ENCODE peak calls at places on chromosomes 12 and 14, in four cellular contexts. One of them, this sample, is unnamed. For H3K9me3, the result is how much of the 10 kb centered on the place peaks cover.

GRCh38 chr12:65532744-65533143 is 254.3 kb downstream of the MSRB3 start:
- DNase-seq in testis: no peak
- DNase-seq in CD8-positive, alpha-beta T cell: no peak
- DNase-seq in stomach: no peak
- DNase-seq in this sample: no peak

GRCh38 chr12:30725739-30726138 is 29.0 kb downstream of the CAPRIN2 start:
- DNase-seq in testis: no peak
- DNase-seq in CD8-positive, alpha-beta T cell: no peak
- DNase-seq in stomach: no peak
- DNase-seq in this sample: no peak

GRCh38 chr14:68820536-68820935 is 27.7 kb upstream of the ZFP36L1 start:
- DNase-seq in CD8-positive, alpha-beta T cell: no peak
- DNase-seq in stomach: no peak
- DNase-seq in testis: no peak
- DNase-seq in this sample: peak

GRCh38 chr14:76918176-76918750 is 92.1 kb downstream of the LRRC74A start:
- DNase-seq in testis: no peak
- DNase-seq in stomach: peak
- DNase-seq in CD8-positive, alpha-beta T cell: no peak
- DNase-seq in this sample: no peak

GRCh38 chr14:21940887-21941855 is 267.6 kb upstream of the OR4E1 start:
- DNase-seq in stomach: no peak
- DNase-seq in testis: peak
- DNase-seq in CD8-positive, alpha-beta T cell: peak
- DNase-seq in this sample: peak

GRCh38 chr12:67161322-67161918 is 107.7 kb upstream of the CAND1 start:
- DNase-seq in CD8-positive, alpha-beta T cell: peak
- DNase-seq in stomach: peak
- DNase-seq in testis: peak
- DNase-seq in this sample: peak

GRCh38 chr12:107610030-107610859 is 75.4 kb upstream of the PWP1 start:
- DNase-seq in testis: peak
- DNase-seq in CD8-positive, alpha-beta T cell: no peak
- DNase-seq in stomach: no peak
- DNase-seq in this sample: no peak

GRCh38 chr14:36971263-36971855 is 201.0 kb downstream of the SLC25A21 start:
- DNase-seq in testis: no peak
- DNase-seq in CD8-positive, alpha-beta T cell: no peak
- DNase-seq in stomach: no peak
- DNase-seq in this sample: no peak

GRCh38 chr14:33210304-33210703 is 271.6 kb downstream of the NPAS3 start:
- DNase-seq in stomach: no peak
- DNase-seq in testis: no peak
- DNase-seq in CD8-positive, alpha-beta T cell: no peak
- DNase-seq in this sample: no peak

GRCh38 chr12:122909442-122910288 is 13.7 kb upstream of the VPS37B start:
- DNase-seq in stomach: no peak
- DNase-seq in CD8-positive, alpha-beta T cell: no peak
- DNase-seq in testis: peak
- DNase-seq in this sample: no peak

GRCh38 chr12:93552427-93552826 is 20.0 kb upstream of the SOCS2 start:
- DNase-seq in testis: no peak
- DNase-seq in stomach: no peak
- DNase-seq in CD8-positive, alpha-beta T cell: no peak
- DNase-seq in this sample: no peak

GRCh38 chr14:105380656-105381210 is 17.6 kb upstream of the TEX22 start:
- DNase-seq in CD8-positive, alpha-beta T cell: no peak
- DNase-seq in testis: no peak
- DNase-seq in stomach: no peak
- DNase-seq in this sample: no peak

GRCh38 chr14:98297567-98297966 is 974.4 kb downstream of the BCL11B start:
- DNase-seq in stomach: no peak
- DNase-seq in testis: no peak
- DNase-seq in CD8-positive, alpha-beta T cell: no peak
- DNase-seq in this sample: no peak

GRCh38 chr12:122687091-122687490 is 16.1 kb downstream of the HCAR2 start:
- DNase-seq in testis: no peak
- DNase-seq in CD8-positive, alpha-beta T cell: no peak
- DNase-seq in stomach: peak
- DNase-seq in this sample: no peak

GRCh38 chr12:121799842-121800693 is 3.7 kb upstream of the SETD1B start:
- DNase-seq in stomach: peak
- DNase-seq in CD8-positive, alpha-beta T cell: peak
- DNase-seq in testis: peak
- DNase-seq in this sample: peak

GRCh38 chr12:62319058-62319457 is 58.9 kb downstream of the USP15 start:
- DNase-seq in CD8-positive, alpha-beta T cell: no peak
- DNase-seq in testis: no peak
- DNase-seq in stomach: no peak
- DNase-seq in this sample: no peak

GRCh38 chr14:90019824-90020523 is 41.8 kb upstream of the KCNK13 start:
- DNase-seq in testis: no peak
- DNase-seq in stomach: no peak
- DNase-seq in CD8-positive, alpha-beta T cell: no peak
- DNase-seq in this sample: no peak

GRCh38 chr14:81455344-81455743 is 55.2 kb upstream of the STON2 start:
- DNase-seq in stomach: no peak
- DNase-seq in testis: no peak
- DNase-seq in CD8-positive, alpha-beta T cell: no peak
- DNase-seq in this sample: no peak

GRCh38 chr12:126369487-126370463 is 1304.5 kb downstream of the AACS start:
- DNase-seq in stomach: no peak
- DNase-seq in testis: no peak
- DNase-seq in CD8-positive, alpha-beta T cell: no peak
- DNase-seq in this sample: no peak

GRCh38 chr14:34018125-34018524 is 67.3 kb upstream of the EGLN3 start:
- DNase-seq in testis: no peak
- DNase-seq in stomach: no peak
- DNase-seq in CD8-positive, alpha-beta T cell: no peak
- DNase-seq in this sample: no peak

GRCh38 chr12:57741413-57741789 is 2.9 kb upstream of the AGAP2 start:
- DNase-seq in testis: no peak
- DNase-seq in CD8-positive, alpha-beta T cell: no peak
- DNase-seq in stomach: no peak
- DNase-seq in this sample: no peak

GRCh38 chr12:45355750-45356149 is 139.9 kb downstream of the ANO6 start:
- DNase-seq in CD8-positive, alpha-beta T cell: no peak
- DNase-seq in testis: no peak
- DNase-seq in stomach: no peak
- DNase-seq in this sample: no peak

GRCh38 chr14:21846227-21846885 is 172.7 kb upstream of the OR4E1 start:
- DNase-seq in testis: peak
- DNase-seq in stomach: peak
- DNase-seq in CD8-positive, alpha-beta T cell: peak
- DNase-seq in this sample: peak

GRCh38 chr12:57381693-57382220 is 49.1 kb downstream of the R3HDM2 start:
- DNase-seq in testis: no peak
- DNase-seq in stomach: no peak
- DNase-seq in CD8-positive, alpha-beta T cell: no peak
- DNase-seq in this sample: no peak

GRCh38 chr12:124500232-124501079 is 67.0 kb downstream of the NCOR2 start:
- DNase-seq in testis: no peak
- DNase-seq in stomach: no peak
- DNase-seq in CD8-positive, alpha-beta T cell: no peak
- DNase-seq in this sample: no peak

GRCh38 chr12:120397827-120398563 is 29.0 kb upstream of the MSI1 start:
- DNase-seq in testis: no peak
- DNase-seq in stomach: peak
- DNase-seq in CD8-positive, alpha-beta T cell: no peak
- DNase-seq in this sample: no peak
- H3K27ac ChIP-seq in testis: no peak
- H3K27ac ChIP-seq in stomach: peak
- H3K27ac ChIP-seq in CD8-positive, alpha-beta T cell: no peak
- H3K27ac ChIP-seq in this sample: no peak

DNA sequence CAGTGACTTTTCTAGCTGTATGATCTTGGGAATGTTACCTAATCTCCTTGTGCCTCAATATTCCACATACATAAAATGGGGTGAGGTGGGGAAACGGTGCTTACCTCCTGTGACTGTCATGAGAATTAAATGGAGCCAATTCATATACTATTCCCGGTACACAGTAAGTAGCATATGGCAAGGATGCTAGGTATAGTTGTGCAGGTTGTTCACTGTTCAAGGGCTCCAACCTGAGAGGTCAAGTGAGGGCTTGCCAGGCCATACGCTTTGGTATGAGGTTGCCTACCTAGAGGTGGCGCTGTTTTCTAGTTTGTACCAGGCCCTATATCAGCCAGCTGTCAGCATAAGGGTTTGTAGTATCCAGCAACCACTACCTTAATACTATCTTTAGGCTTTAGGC is 3.6 kb upstream of the BATF start:
- DNase-seq in testis: no peak
- DNase-seq in stomach: no peak
- DNase-seq in CD8-positive, alpha-beta T cell: no peak
- DNase-seq in this sample: no peak
- TF ChIP-seq CTCF in testis: no peak
- TF ChIP-seq CTCF in stomach: peak
- TF ChIP-seq CTCF in CD8-positive, alpha-beta T cell: no peak
- TF ChIP-seq CTCF in this sample: peak

GRCh38 chr12:34209259-34209835 is 187.1 kb downstream of the ALG10 start:
- DNase-seq in CD8-positive, alpha-beta T cell: no peak
- DNase-seq in testis: no peak
- DNase-seq in stomach: no peak
- DNase-seq in this sample: no peak

GRCh38 chr12:34210183-34210582 is 187.9 kb downstream of the ALG10 start:
- DNase-seq in stomach: no peak
- DNase-seq in testis: no peak
- DNase-seq in CD8-positive, alpha-beta T cell: no peak
- DNase-seq in this sample: no peak

GRCh38 chr12:34206061-34206785 is 183.9 kb downstream of the ALG10 start:
- DNase-seq in testis: no peak
- DNase-seq in stomach: no peak
- DNase-seq in CD8-positive, alpha-beta T cell: no peak
- DNase-seq in this sample: no peak

GRCh38 chr12:34208331-34209258 is 186.3 kb downstream of the ALG10 start:
- DNase-seq in testis: no peak
- DNase-seq in stomach: no peak
- DNase-seq in CD8-positive, alpha-beta T cell: no peak
- DNase-seq in this sample: no peak

DNA sequence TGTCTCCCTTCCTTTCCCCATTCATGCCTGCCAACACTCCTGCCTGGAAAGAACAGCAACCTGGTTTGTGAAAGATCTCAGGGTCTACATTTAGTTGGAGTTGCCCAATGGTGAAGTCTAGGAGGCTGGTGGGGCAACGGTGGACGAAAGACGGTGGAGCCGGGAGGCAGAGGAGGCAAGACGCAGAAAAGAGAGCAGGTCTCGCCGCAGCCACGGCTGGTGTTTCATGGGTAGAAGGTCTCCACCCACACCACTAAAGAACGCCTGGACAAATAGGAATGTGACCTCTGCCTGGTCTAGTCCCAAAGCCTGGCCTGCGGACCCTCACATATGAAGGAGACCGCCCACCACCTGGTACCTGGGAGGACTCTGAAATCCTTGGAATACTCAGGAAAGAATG is 185.6 kb downstream of the ALG10 start:
- DNase-seq in testis: no peak
- DNase-seq in CD8-positive, alpha-beta T cell: no peak
- DNase-seq in stomach: no peak
- DNase-seq in this sample: no peak
- H3K9me3 ChIP-seq in testis: under half
- H3K9me3 ChIP-seq in CD8-positive, alpha-beta T cell: under half
- H3K9me3 ChIP-seq in stomach: under half
- H3K9me3 ChIP-seq in this sample: under half

DNA sequence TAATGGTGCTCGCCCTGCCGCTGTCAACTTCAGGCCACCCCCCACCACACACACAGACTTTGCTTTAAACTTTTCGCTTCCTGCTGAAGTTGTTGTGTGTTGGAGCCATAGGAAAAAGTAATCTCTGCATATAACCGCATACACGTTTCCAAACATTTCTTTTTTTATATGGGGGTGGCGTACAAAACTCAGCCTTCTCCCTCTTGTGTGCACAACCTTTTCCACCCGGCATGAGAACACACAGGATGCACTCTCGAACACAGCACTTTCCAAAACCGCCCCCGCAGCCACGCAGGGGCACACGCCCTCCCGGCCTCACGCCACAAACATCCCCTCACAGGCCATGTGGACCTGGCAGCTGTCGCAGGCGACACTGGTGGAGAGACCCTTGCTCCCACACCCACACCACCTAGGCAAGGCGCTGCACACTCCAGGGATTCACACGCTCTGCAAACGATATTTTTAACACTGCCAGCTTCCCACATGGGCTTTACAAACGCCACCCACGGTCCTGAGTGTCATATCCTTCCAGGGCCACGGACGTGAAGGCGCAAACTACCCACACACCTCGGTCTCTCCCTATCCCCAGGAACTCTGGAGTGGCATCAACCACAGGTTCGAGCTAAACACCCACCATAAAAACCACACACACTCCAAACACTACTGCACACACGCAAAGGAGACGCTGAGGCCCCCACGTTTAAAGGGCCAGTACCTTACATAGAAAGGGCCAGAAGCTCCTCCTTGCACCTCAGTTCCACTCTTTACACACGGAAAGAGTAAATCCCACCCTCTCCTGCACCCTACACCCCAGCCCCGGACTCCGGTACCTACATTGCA is 12.3 kb upstream of the ITGB7 start:
- DNase-seq in stomach: no peak
- DNase-seq in testis: no peak
- DNase-seq in CD8-positive, alpha-beta T cell: peak
- DNase-seq in this sample: no peak
- H3K27ac ChIP-seq in stomach: peak
- H3K27ac ChIP-seq in testis: peak
- H3K27ac ChIP-seq in CD8-positive, alpha-beta T cell: peak
- H3K27ac ChIP-seq in this sample: peak

GRCh38 chr12:64265839-64266238 is 43.7 kb upstream of the KICS2 start:
- DNase-seq in stomach: no peak
- DNase-seq in CD8-positive, alpha-beta T cell: no peak
- DNase-seq in testis: no peak
- DNase-seq in this sample: no peak

GRCh38 chr12:64270411-64270810 is 48.3 kb upstream of the KICS2 start:
- DNase-seq in stomach: no peak
- DNase-seq in CD8-positive, alpha-beta T cell: no peak
- DNase-seq in testis: no peak
- DNase-seq in this sample: no peak

GRCh38 chr12:64269161-64269560 is 47.1 kb upstream of the KICS2 start:
- DNase-seq in testis: no peak
- DNase-seq in stomach: no peak
- DNase-seq in CD8-positive, alpha-beta T cell: no peak
- DNase-seq in this sample: no peak

GRCh38 chr12:64273527-64274403 is 51.7 kb upstream of the KICS2 start:
- DNase-seq in testis: peak
- DNase-seq in CD8-positive, alpha-beta T cell: no peak
- DNase-seq in stomach: no peak
- DNase-seq in this sample: no peak

DNA sequence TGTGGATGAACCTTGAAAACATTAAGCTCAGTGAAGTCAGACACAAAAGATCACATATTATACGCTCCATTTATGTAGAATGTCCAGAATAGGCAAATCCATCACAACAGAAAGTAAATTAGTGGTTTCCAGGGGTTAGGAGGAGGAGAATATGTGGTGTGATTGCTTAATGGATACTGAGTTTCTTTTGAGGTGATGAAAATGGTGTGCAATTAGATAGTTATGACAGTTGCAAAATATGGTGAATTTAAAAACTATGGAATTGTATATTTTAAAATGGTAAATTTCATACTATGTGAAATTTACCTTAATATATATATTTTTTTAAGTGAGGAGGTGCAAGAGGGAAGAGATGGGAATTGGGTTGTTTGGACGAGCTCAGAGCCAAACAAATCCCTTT is 46.3 kb upstream of the KICS2 start:
- DNase-seq in stomach: no peak
- DNase-seq in testis: no peak
- DNase-seq in CD8-positive, alpha-beta T cell: no peak
- DNase-seq in this sample: no peak
- TF ChIP-seq CTCF in stomach: no peak
- TF ChIP-seq CTCF in testis: no peak
- TF ChIP-seq CTCF in CD8-positive, alpha-beta T cell: no peak
- TF ChIP-seq CTCF in this sample: no peak

This sample was measured in CD4-positive, alpha-beta T cell.